ENCODE peak calls at places on chromosome 5, in six cellular contexts. B is tibial artery, T is fibroblast of lung, S is astrocyte of the spinal cord, Z is A549, N is lung. J is an unnamed sample.

GRCh38 chr5:81936061-81936460 is 35.8 kb upstream of the ATG10 start:
- DNase-seq in B (no peak), T (no peak), S (no peak), Z (no peak), N (no peak), J (no peak)

GRCh38 chr5:143676794-143677193 is 135.2 kb upstream of the HMHB1 start:
- DNase-seq in B (no peak), T (no peak), S (no peak), Z (no peak), N (no peak), J (no peak)

GRCh38 chr5:156526081-156527017 is 199.4 kb downstream of the SGCD start:
- DNase-seq in B (no peak), T (no peak), S (no peak), Z (no peak), N (no peak), J (no peak)

GRCh38 chr5:58069016-58069705 is 390.7 kb downstream of the PLK2 start:
- DNase-seq in B (no peak), T (no peak), S (no peak), Z (no peak), N (no peak), J (no peak)

GRCh38 chr5:73759771-73760170 is 133.8 kb downstream of the ARHGEF28 start:
- DNase-seq in B (no peak), T (peak; percentile 56), S (peak; percentile 59), Z (no peak), N (no peak), J (no peak)

GRCh38 chr5:134003957-134004625 is 684 bp downstream of the VDAC1 start:
- DNase-seq in B (peak; percentile 55), T (peak; percentile 53), S (peak; percentile 42), Z (peak; percentile 49), N (peak; percentile 51), J (no peak)

GRCh38 chr5:172828911-172829431 is 5.1 kb upstream of the ERGIC1 start:
- DNase-seq in B (no peak), T (peak; percentile 54), S (peak; percentile 56), Z (no peak), N (no peak), J (no peak)

GRCh38 chr5:62692946-62693713 is 114.5 kb downstream of the LRRC70 start:
- DNase-seq in B (no peak), T (no peak), S (no peak), Z (no peak), N (no peak), J (no peak)

GRCh38 chr5:135343417-135343816 is 55.6 kb downstream of the MACROH2A1 start:
- DNase-seq in B (no peak), T (peak; percentile 35), S (no peak), Z (no peak), N (no peak), J (no peak)

GRCh38 chr5:149667827-149668122 is 62.3 kb upstream of the PPARGC1B start:
- DNase-seq in B (no peak), T (no peak), S (no peak), Z (no peak), N (no peak), J (no peak)
- TF ChIP-seq CTCF in B (peak; percentile 4), T (no peak), S (no peak), Z (no peak), N (no peak), J (no peak)

DNA sequence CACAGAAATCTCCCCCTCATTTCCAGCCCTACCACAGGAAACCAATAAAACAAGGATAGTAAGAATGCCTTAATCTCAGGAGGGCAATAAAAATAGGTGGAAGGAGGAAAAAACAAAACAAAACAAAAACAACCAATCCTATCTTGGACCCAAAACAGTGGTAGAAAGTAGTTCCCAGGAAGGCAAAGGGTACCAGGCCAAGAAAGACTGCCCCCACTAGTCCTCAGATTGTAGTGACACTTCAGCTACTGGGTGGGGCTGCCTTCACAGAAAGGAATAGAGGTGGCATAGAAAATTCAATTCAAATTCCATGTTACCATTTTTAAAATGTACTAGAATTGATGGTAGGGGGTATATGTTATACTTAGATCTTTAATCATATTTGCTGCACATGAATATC is 59.3 kb downstream of the DPYSL3 start:
- DNase-seq in B (no peak), T (no peak), S (no peak), Z (no peak), N (no peak), J (no peak)
- TF ChIP-seq CTCF in B (no peak), T (no peak), S (peak; percentile 26), Z (no peak), N (no peak), J (no peak)

GRCh38 chr5:84805473-84805872 is 420.8 kb upstream of the EDIL3 start:
- DNase-seq in B (no peak), T (no peak), S (no peak), Z (no peak), N (no peak), J (no peak)
- TF ChIP-seq CTCF in B (no peak), T (no peak), S (no peak), Z (no peak), N (no peak), J (no peak)

GRCh38 chr5:91928751-91929521 is 545.8 kb upstream of the ARRDC3 start:
- DNase-seq in B (no peak), T (peak; percentile 37), S (peak; percentile 69), Z (peak; percentile 11), N (no peak), J (no peak)
- TF ChIP-seq CTCF in B (peak; percentile 41), T (peak; percentile 47), S (peak; percentile 38), Z (peak; percentile 70), N (no peak), J (peak; percentile 62)

GRCh38 chr5:150122158-150122510 is 33.5 kb downstream of the PDGFRB start:
- DNase-seq in B (peak; percentile 20), T (no peak), S (no peak), Z (peak; percentile 38), N (no peak), J (no peak)
- TF ChIP-seq CTCF in B (no peak), T (peak; percentile 31), S (peak; percentile 47), Z (peak; percentile 45), N (no peak), J (no peak)

GRCh38 chr5:1523480-1523792 is 324 bp downstream of the LPCAT1 start:
- DNase-seq in B (peak; percentile 18), T (no peak), S (no peak), Z (no peak), N (no peak), J (no peak)

GRCh38 chr5:1522601-1523479 is 920 bp downstream of the LPCAT1 start:
- DNase-seq in B (peak; percentile 19), T (peak; percentile 13), S (no peak), Z (no peak), N (peak; percentile 30), J (no peak)

GRCh38 chr5:1524481-1524798 is 680 bp upstream of the LPCAT1 start:
- DNase-seq in B (peak; percentile 20), T (no peak), S (no peak), Z (no peak), N (no peak), J (no peak)

GRCh38 chr5:1524799-1525623 is 1.3 kb upstream of the LPCAT1 start:
- DNase-seq in B (peak; percentile 20), T (no peak), S (no peak), Z (no peak), N (peak; percentile 28), J (no peak)

DNA sequence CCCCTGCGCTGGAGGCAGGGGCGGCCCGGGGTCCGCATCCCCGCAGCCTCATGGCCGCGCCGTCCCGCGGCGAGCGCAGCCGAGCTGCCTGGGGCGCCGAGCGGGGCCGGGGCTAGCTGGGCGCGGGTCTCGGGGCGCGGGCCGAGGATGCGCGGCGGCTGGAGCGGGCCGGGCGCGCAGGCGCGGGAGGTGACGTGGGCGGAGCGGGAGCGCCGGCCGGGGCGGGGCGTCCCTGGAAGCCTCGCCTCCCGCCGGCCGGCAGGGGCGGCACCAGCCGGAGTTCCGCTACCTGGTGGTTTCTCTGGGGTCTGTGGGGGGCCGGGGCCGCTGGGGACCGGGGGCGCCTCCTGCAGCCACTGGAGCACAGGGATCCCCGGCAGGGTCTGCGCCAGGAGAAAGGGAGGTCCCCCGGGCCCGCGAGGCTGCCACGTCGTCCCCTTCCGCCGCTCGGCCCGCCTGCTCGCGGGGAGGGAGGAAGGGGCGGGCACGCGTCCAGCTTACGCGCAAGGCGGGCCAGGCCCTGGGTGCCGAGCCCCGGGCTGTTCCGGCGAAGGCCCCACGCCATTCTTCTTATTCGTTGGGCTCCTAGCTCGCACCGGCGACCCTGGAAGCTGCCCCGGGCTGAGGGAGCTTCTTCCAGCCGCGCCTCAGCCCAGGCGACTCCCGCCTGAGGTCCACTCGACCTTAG is at the start of gene LPCAT1:
- DNase-seq in B (peak; percentile 54), T (peak; percentile 68), S (peak; percentile 61), Z (peak; percentile 70), N (peak; percentile 78), J (peak; percentile 75)
- TF ChIP-seq CTCF in B (peak; percentile 17), T (no peak), S (peak; percentile 5), Z (no peak), N (no peak), J (no peak)

GRCh38 chr5:124924729-124925128 is 178.3 kb upstream of the ZNF608 start:
- DNase-seq in B (no peak), T (no peak), S (no peak), Z (no peak), N (no peak), J (no peak)

GRCh38 chr5:124923131-124923530 is 176.7 kb upstream of the ZNF608 start:
- DNase-seq in B (peak; percentile 23), T (peak; percentile 21), S (peak; percentile 23), Z (no peak), N (no peak), J (no peak)

GRCh38 chr5:124932791-124933600 is 186.6 kb upstream of the ZNF608 start:
- DNase-seq in B (no peak), T (peak; percentile 84), S (peak; percentile 85), Z (no peak), N (no peak), J (no peak)

GRCh38 chr5:124929000-124929399 is 182.6 kb upstream of the ZNF608 start:
- DNase-seq in B (no peak), T (no peak), S (no peak), Z (no peak), N (no peak), J (no peak)

GRCh38 chr5:124927735-124928134 is 181.3 kb upstream of the ZNF608 start:
- DNase-seq in B (no peak), T (peak; percentile 85), S (peak; percentile 69), Z (no peak), N (no peak), J (no peak)
- TF ChIP-seq CTCF in B (no peak), T (no peak), S (no peak), Z (no peak), N (no peak), J (no peak)

GRCh38 chr5:179203248-179203647 is 142.0 kb downstream of the ADAMTS2 start:
- DNase-seq in B (no peak), T (no peak), S (no peak), Z (no peak), N (no peak), J (no peak)

GRCh38 chr5:179205277-179205676 is 140.0 kb downstream of the ADAMTS2 start:
- DNase-seq in B (no peak), T (no peak), S (no peak), Z (no peak), N (no peak), J (no peak)

GRCh38 chr5:179198865-179199645 is 138.9 kb downstream of the ZNF354C start:
- DNase-seq in B (no peak), T (no peak), S (no peak), Z (no peak), N (no peak), J (no peak)

GRCh38 chr5:179204572-179204971 is 140.7 kb downstream of the ADAMTS2 start:
- DNase-seq in B (no peak), T (no peak), S (no peak), Z (no peak), N (no peak), J (no peak)

GRCh38 chr5:179201986-179202385 is 141.8 kb downstream of the ZNF354C start:
- DNase-seq in B (no peak), T (no peak), S (no peak), Z (no peak), N (no peak), J (no peak)
- TF ChIP-seq CTCF in B (no peak), T (no peak), S (no peak), Z (no peak), N (no peak), J (no peak)

GRCh38 chr5:163473613-163474243 is 13.3 kb downstream of the HMMR start:
- DNase-seq in B (no peak), T (peak; percentile 20), S (peak; percentile 42), Z (no peak), N (no peak), J (no peak)
- TF ChIP-seq CTCF in B (peak; percentile 36), T (peak; percentile 40), S (peak; percentile 41), Z (peak; percentile 16), N (no peak), J (peak; percentile 23)